ENCODE peak calls at places on chromosome X, in five cellular contexts. One of them, this sample, is unnamed.

GRCh38 chrX:71870337-71871098 is 40.1 kb upstream of the NHSL2 start:
- DNase-seq in mesenchymal stem cell: peak
- DNase-seq in neuronal stem cell: peak
- DNase-seq in H1: peak
- DNase-seq in H9: peak
- DNase-seq in this sample: no peak

GRCh38 chrX:115029869-115030564 is 12.6 kb upstream of the IL13RA2 start:
- DNase-seq in mesenchymal stem cell: no peak
- DNase-seq in neuronal stem cell: no peak
- DNase-seq in H1: no peak
- DNase-seq in H9: no peak
- DNase-seq in this sample: no peak

GRCh38 chrX:65706041-65706828 is 38.8 kb downstream of the MSN start:
- DNase-seq in mesenchymal stem cell: peak
- DNase-seq in neuronal stem cell: no peak
- DNase-seq in H1: no peak
- DNase-seq in H9: no peak
- DNase-seq in this sample: peak

GRCh38 chrX:103656623-103657022 is 27.8 kb downstream of the TCEAL1 start:
- DNase-seq in mesenchymal stem cell: peak
- DNase-seq in neuronal stem cell: no peak
- DNase-seq in H1: no peak
- DNase-seq in H9: no peak
- DNase-seq in this sample: peak

GRCh38 chrX:105483011-105483410 is 262.5 kb upstream of the TEX13A start:
- DNase-seq in mesenchymal stem cell: peak
- DNase-seq in neuronal stem cell: no peak
- DNase-seq in H1: no peak
- DNase-seq in H9: no peak
- DNase-seq in this sample: no peak

GRCh38 chrX:45506149-45506768 is 305.6 kb upstream of the DIPK2B start:
- DNase-seq in mesenchymal stem cell: peak
- DNase-seq in neuronal stem cell: no peak
- DNase-seq in H1: no peak
- DNase-seq in H9: no peak
- DNase-seq in this sample: no peak

GRCh38 chrX:77087529-77088169 is 359.5 kb upstream of the FGF16 start:
- DNase-seq in mesenchymal stem cell: no peak
- DNase-seq in neuronal stem cell: no peak
- DNase-seq in H1: no peak
- DNase-seq in H9: no peak
- DNase-seq in this sample: no peak

GRCh38 chrX:39845289-39845688 is 252.5 kb downstream of the BCOR start:
- DNase-seq in mesenchymal stem cell: no peak
- DNase-seq in neuronal stem cell: no peak
- DNase-seq in H1: no peak
- DNase-seq in H9: no peak
- DNase-seq in this sample: no peak

GRCh38 chrX:149818652-149819051 is 36.9 kb downstream of the MAGEA9 start:
- DNase-seq in mesenchymal stem cell: no peak
- DNase-seq in neuronal stem cell: no peak
- DNase-seq in H1: no peak
- DNase-seq in H9: no peak
- DNase-seq in this sample: no peak

GRCh38 chrX:123818243-123818642 is 41.6 kb upstream of the XIAP start:
- DNase-seq in mesenchymal stem cell: peak
- DNase-seq in neuronal stem cell: no peak
- DNase-seq in H1: no peak
- DNase-seq in H9: no peak
- DNase-seq in this sample: peak

GRCh38 chrX:2703991-2704369 is 12.9 kb downstream of the CD99 start:
- DNase-seq in mesenchymal stem cell: no peak
- DNase-seq in neuronal stem cell: no peak
- DNase-seq in H1: no peak
- DNase-seq in H9: no peak
- DNase-seq in this sample: no peak

GRCh38 chrX:40700640-40701342 is 34.6 kb downstream of the MED14 start:
- DNase-seq in mesenchymal stem cell: no peak
- DNase-seq in neuronal stem cell: no peak
- DNase-seq in H1: no peak
- DNase-seq in H9: no peak
- DNase-seq in this sample: no peak

GRCh38 chrX:106220177-106220576 is 52.1 kb downstream of the PWWP3B start:
- DNase-seq in mesenchymal stem cell: no peak
- DNase-seq in neuronal stem cell: no peak
- DNase-seq in H1: no peak
- DNase-seq in H9: no peak
- DNase-seq in this sample: no peak

GRCh38 chrX:17375361-17375630 is 296 bp downstream of the NHS start:
- DNase-seq in mesenchymal stem cell: no peak
- DNase-seq in neuronal stem cell: no peak
- DNase-seq in H1: no peak
- DNase-seq in H9: peak
- DNase-seq in this sample: no peak

GRCh38 chrX:38166478-38167083 is 54.1 kb downstream of the SRPX start:
- DNase-seq in mesenchymal stem cell: peak
- DNase-seq in neuronal stem cell: no peak
- DNase-seq in H1: no peak
- DNase-seq in H9: no peak
- DNase-seq in this sample: peak

GRCh38 chrX:41167888-41168287 is 82.6 kb downstream of the USP9X start:
- DNase-seq in mesenchymal stem cell: no peak
- DNase-seq in neuronal stem cell: no peak
- DNase-seq in H1: no peak
- DNase-seq in H9: no peak
- DNase-seq in this sample: no peak

GRCh38 chrX:13094780-13095425 is 50.5 kb upstream of the FAM9C start:
- DNase-seq in mesenchymal stem cell: peak
- DNase-seq in neuronal stem cell: no peak
- DNase-seq in H1: no peak
- DNase-seq in H9: no peak
- DNase-seq in this sample: no peak

GRCh38 chrX:151975228-151975593 is 735 bp upstream of the GABRE start:
- DNase-seq in mesenchymal stem cell: no peak
- DNase-seq in neuronal stem cell: no peak
- DNase-seq in H1: no peak
- DNase-seq in H9: no peak
- DNase-seq in this sample: no peak

GRCh38 chrX:48972214-48973164 is 845 bp upstream of the KCND1 start:
- DNase-seq in mesenchymal stem cell: peak
- DNase-seq in neuronal stem cell: no peak
- DNase-seq in H1: no peak
- DNase-seq in H9: peak
- DNase-seq in this sample: peak

GRCh38 chrX:120514236-120514635 is 45.1 kb upstream of the LAMP2 start:
- DNase-seq in mesenchymal stem cell: peak
- DNase-seq in neuronal stem cell: no peak
- DNase-seq in H1: no peak
- DNase-seq in H9: peak
- DNase-seq in this sample: no peak

GRCh38 chrX:107676559-107677378 is 48.5 kb downstream of the PRPS1 start:
- DNase-seq in mesenchymal stem cell: peak
- DNase-seq in neuronal stem cell: no peak
- DNase-seq in H1: no peak
- DNase-seq in H9: no peak
- DNase-seq in this sample: peak

GRCh38 chrX:34656842-34657780 is at the start of gene TMEM47:
- DNase-seq in mesenchymal stem cell: peak
- DNase-seq in neuronal stem cell: peak
- DNase-seq in H1: peak
- DNase-seq in H9: peak
- DNase-seq in this sample: peak

GRCh38 chrX:118660085-118660484 is 67.3 kb upstream of the IL13RA1 start:
- DNase-seq in mesenchymal stem cell: peak
- DNase-seq in neuronal stem cell: no peak
- DNase-seq in H1: no peak
- DNase-seq in H9: no peak
- DNase-seq in this sample: no peak

GRCh38 chrX:64206556-64207162 is 1.2 kb upstream of the AMER1 start:
- DNase-seq in mesenchymal stem cell: peak
- DNase-seq in neuronal stem cell: no peak
- DNase-seq in H1: no peak
- DNase-seq in H9: no peak
- DNase-seq in this sample: no peak

GRCh38 chrX:118675966-118676349 is 51.4 kb upstream of the IL13RA1 start:
- DNase-seq in mesenchymal stem cell: no peak
- DNase-seq in neuronal stem cell: no peak
- DNase-seq in H1: no peak
- DNase-seq in H9: no peak
- DNase-seq in this sample: no peak

GRCh38 chrX:1451251-1451675 is 1.4 kb downstream of the ASMTL start:
- DNase-seq in mesenchymal stem cell: no peak
- DNase-seq in neuronal stem cell: no peak
- DNase-seq in H1: no peak
- DNase-seq in H9: peak
- DNase-seq in this sample: no peak

GRCh38 chrX:38636949-38637819 is 75.8 kb downstream of the TSPAN7 start:
- DNase-seq in mesenchymal stem cell: no peak
- DNase-seq in neuronal stem cell: no peak
- DNase-seq in H1: no peak
- DNase-seq in H9: no peak
- DNase-seq in this sample: no peak

GRCh38 chrX:10243056-10243455 is 86.3 kb downstream of the CLCN4 start:
- DNase-seq in mesenchymal stem cell: no peak
- DNase-seq in neuronal stem cell: no peak
- DNase-seq in H1: no peak
- DNase-seq in H9: no peak
- DNase-seq in this sample: no peak

GRCh38 chrX:80223922-80224579 is 196.2 kb upstream of the TENT5D start:
- DNase-seq in mesenchymal stem cell: no peak
- DNase-seq in neuronal stem cell: no peak
- DNase-seq in H1: no peak
- DNase-seq in H9: no peak
- DNase-seq in this sample: no peak

GRCh38 chrX:52337410-52337809 is 31.4 kb upstream of the XAGE2 start:
- DNase-seq in mesenchymal stem cell: no peak
- DNase-seq in neuronal stem cell: no peak
- DNase-seq in H1: no peak
- DNase-seq in H9: no peak
- DNase-seq in this sample: no peak

GRCh38 chrX:77622672-77623071 is 163.3 kb downstream of the ATRX start:
- DNase-seq in mesenchymal stem cell: no peak
- DNase-seq in neuronal stem cell: no peak
- DNase-seq in H1: no peak
- DNase-seq in H9: no peak
- DNase-seq in this sample: no peak

GRCh38 chrX:39201305-39201990 is 400.2 kb downstream of the MID1IP1 start:
- DNase-seq in mesenchymal stem cell: peak
- DNase-seq in neuronal stem cell: no peak
- DNase-seq in H1: no peak
- DNase-seq in H9: no peak
- DNase-seq in this sample: peak

GRCh38 chrX:53190363-53190960 is 34.5 kb downstream of the KDM5C start:
- DNase-seq in mesenchymal stem cell: peak
- DNase-seq in neuronal stem cell: no peak
- DNase-seq in H1: no peak
- DNase-seq in H9: peak
- DNase-seq in this sample: peak

GRCh38 chrX:135287266-135287823 is 21.9 kb upstream of the ETDC start:
- DNase-seq in mesenchymal stem cell: no peak
- DNase-seq in neuronal stem cell: no peak
- DNase-seq in H1: no peak
- DNase-seq in H9: no peak
- DNase-seq in this sample: no peak

GRCh38 chrX:41238543-41238942 is 95.4 kb upstream of the DDX3X start:
- DNase-seq in mesenchymal stem cell: peak
- DNase-seq in neuronal stem cell: no peak
- DNase-seq in H1: no peak
- DNase-seq in H9: no peak
- DNase-seq in this sample: no peak

GRCh38 chrX:42176790-42177189 is 253.4 kb upstream of the CASK start:
- DNase-seq in mesenchymal stem cell: no peak
- DNase-seq in neuronal stem cell: no peak
- DNase-seq in H1: no peak
- DNase-seq in H9: peak
- DNase-seq in this sample: no peak

GRCh38 chrX:136802515-136802914 is 21.8 kb upstream of the ARHGEF6 start:
- DNase-seq in mesenchymal stem cell: no peak
- DNase-seq in neuronal stem cell: no peak
- DNase-seq in H1: no peak
- DNase-seq in H9: no peak
- DNase-seq in this sample: no peak
- H2BK5ac ChIP-seq in mesenchymal stem cell: no peak
- H2BK5ac ChIP-seq in neuronal stem cell: no peak
- H2BK5ac ChIP-seq in H1: no peak
- H2BK5ac ChIP-seq in H9: no peak
- H2BK5ac ChIP-seq in this sample: no peak

GRCh38 chrX:70436380-70436779 is 8.3 kb upstream of the DLG3 start:
- DNase-seq in mesenchymal stem cell: peak
- DNase-seq in neuronal stem cell: no peak
- DNase-seq in H1: no peak
- DNase-seq in H9: peak
- DNase-seq in this sample: no peak
- H3K27ac ChIP-seq in mesenchymal stem cell: no peak
- H3K27ac ChIP-seq in neuronal stem cell: no peak
- H3K27ac ChIP-seq in H1: no peak
- H3K27ac ChIP-seq in H9: no peak
- H3K27ac ChIP-seq in this sample: no peak

GRCh38 chrX:25640276-25640675 is 497.9 kb upstream of the MAGEB18 start:
- DNase-seq in mesenchymal stem cell: no peak
- DNase-seq in neuronal stem cell: no peak
- DNase-seq in H1: no peak
- DNase-seq in H9: no peak
- DNase-seq in this sample: no peak
- H2BK12ac ChIP-seq in mesenchymal stem cell: no peak
- H2BK12ac ChIP-seq in neuronal stem cell: no peak
- H2BK12ac ChIP-seq in H1: no peak
- H2BK12ac ChIP-seq in H9: no peak
- H2BK12ac ChIP-seq in this sample: no peak

DNA sequence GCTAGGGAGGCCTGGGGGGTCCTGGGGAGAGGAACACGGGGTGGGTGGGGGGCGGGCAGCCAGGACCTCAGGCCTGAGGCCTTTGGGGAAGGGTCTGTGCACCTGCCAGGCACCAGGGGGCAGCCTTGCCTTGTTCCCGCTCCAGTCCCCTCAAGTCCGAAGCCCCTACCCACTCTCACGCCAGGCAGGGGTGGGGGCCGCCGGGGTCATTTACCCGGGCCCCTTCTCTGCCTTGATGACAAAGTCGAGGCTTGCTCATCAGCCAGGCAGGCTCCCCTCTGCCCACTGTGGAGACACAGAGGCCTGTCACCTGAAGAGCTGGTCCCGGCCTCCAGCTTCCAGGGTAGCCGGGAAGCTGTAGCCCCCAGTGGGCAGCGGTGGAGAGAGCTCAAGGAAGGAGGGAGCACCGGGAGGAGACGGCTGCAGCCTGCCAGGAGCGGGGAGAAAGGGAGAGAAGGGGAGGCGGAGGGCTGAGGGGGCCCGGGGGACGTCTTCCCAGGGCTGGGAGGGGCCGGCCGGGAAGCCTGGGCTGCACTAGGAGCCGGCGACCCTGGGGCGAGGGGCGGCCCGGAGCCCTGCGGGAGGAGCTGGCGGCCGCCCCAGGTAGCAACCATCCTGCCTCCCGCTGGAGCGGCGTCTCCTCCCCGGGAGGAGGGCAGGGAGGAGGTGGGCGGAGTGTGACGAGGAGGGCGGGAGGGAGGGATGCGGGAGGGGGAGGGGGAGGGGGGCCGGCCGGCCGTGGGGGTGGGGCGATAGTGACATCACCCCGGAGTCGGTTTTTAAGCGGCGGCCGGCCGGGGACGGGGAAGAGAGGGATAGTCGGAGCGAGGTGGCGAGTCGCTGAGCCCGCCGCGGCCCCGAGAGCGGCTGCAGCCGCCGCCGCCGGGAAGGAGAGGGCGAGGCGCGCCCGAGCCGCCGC is at the start of gene SLC6A8:
- DNase-seq in mesenchymal stem cell: peak
- DNase-seq in neuronal stem cell: no peak
- DNase-seq in H1: no peak
- DNase-seq in H9: peak
- DNase-seq in this sample: peak
- H2BK5ac ChIP-seq in mesenchymal stem cell: no peak
- H2BK5ac ChIP-seq in neuronal stem cell: peak
- H2BK5ac ChIP-seq in H1: no peak
- H2BK5ac ChIP-seq in H9: no peak
- H2BK5ac ChIP-seq in this sample: peak